ENCODE peak calls at places on chromosome 19, in six cellular contexts. T is endothelial cell, Q is neural crest cell, J is progenitor cell of endocrine pancreas, G is heart right ventricle, E is AG09309. V is an unnamed sample.

GRCh38 chr19:6056282-6056741 is 54.0 kb downstream of the RFX2 start:
- DNase-seq in T (no peak), Q (no peak), J (no peak), G (no peak), E (no peak), V (no peak)

GRCh38 chr19:31337007-31337914 is 12.0 kb downstream of the TSHZ3 start:
- DNase-seq in T (no peak), Q (no peak), J (no peak), G (no peak), E (no peak), V (no peak)

GRCh38 chr19:5913739-5914357 is at the start of gene CAPS:
- DNase-seq in T (no peak), Q (no peak), J (no peak), G (no peak), E (peak; percentile 53), V (no peak)

GRCh38 chr19:54164369-54165068 is 5.0 kb upstream of the LENG1 start:
- DNase-seq in T (peak; percentile 64), Q (peak; percentile 44), J (peak; percentile 49), G (peak; percentile 87), E (no peak), V (no peak)

GRCh38 chr19:36115453-36116343 is at the start of gene TBCB:
- DNase-seq in T (peak; percentile 39), Q (no peak), J (peak; percentile 22), G (peak; percentile 83), E (no peak), V (no peak)

GRCh38 chr19:29667941-29668340 is 2.7 kb downstream of the PLEKHF1 start:
- DNase-seq in T (no peak), Q (no peak), J (no peak), G (no peak), E (no peak), V (no peak)

GRCh38 chr19:4134351-4134750 is 10.4 kb upstream of the MAP2K2 start:
- DNase-seq in T (no peak), Q (no peak), J (no peak), G (no peak), E (no peak), V (no peak)

GRCh38 chr19:44848036-44848804 is 2.1 kb downstream of the NECTIN2 start:
- DNase-seq in T (peak; percentile 67), Q (peak; percentile 12), J (no peak), G (peak; percentile 48), E (no peak), V (no peak)

GRCh38 chr19:3698386-3698950 is 1.8 kb downstream of the PIP5K1C start:
- DNase-seq in T (no peak), Q (no peak), J (no peak), G (no peak), E (no peak), V (no peak)

GRCh38 chr19:52946322-52947310 is 16.1 kb downstream of the ZNF816 start:
- DNase-seq in T (peak; percentile 73), Q (peak; percentile 22), J (peak; percentile 44), G (no peak), E (no peak), V (no peak)

GRCh38 chr19:1942078-1942933 is 1.3 kb downstream of the CSNK1G2 start:
- DNase-seq in T (peak; percentile 86), Q (peak; percentile 70), J (peak; percentile 71), G (peak; percentile 74), E (no peak), V (no peak)

GRCh38 chr19:1587872-1588271 is 4.8 kb downstream of the MBD3 start:
- DNase-seq in T (no peak), Q (no peak), J (no peak), G (no peak), E (no peak), V (no peak)

GRCh38 chr19:23817519-23817918 is 58.8 kb upstream of the ZNF681 start:
- DNase-seq in T (no peak), Q (no peak), J (no peak), G (no peak), E (no peak), V (no peak)

GRCh38 chr19:7294571-7295212 is 478 bp upstream of the INSR start:
- DNase-seq in T (peak; percentile 46), Q (peak; percentile 32), J (peak; percentile 53), G (peak; percentile 78), E (no peak), V (no peak)

GRCh38 chr19:6774821-6775707 is 2.6 kb downstream of the VAV1 start:
- DNase-seq in T (no peak), Q (no peak), J (no peak), G (no peak), E (no peak), V (no peak)

GRCh38 chr19:46394398-46394797 is 19.0 kb downstream of the CCDC8 start:
- DNase-seq in T (no peak), Q (no peak), J (no peak), G (no peak), E (no peak), V (no peak)

GRCh38 chr19:11196406-11197287 is 698 bp downstream of the KANK2 start:
- DNase-seq in T (peak; percentile 49), Q (no peak), J (no peak), G (peak; percentile 37), E (no peak), V (no peak)

GRCh38 chr19:49157445-49158224 is at the start of gene TRPM4:
- DNase-seq in T (peak; percentile 91), Q (peak; percentile 81), J (peak; percentile 89), G (peak; percentile 97), E (no peak), V (no peak)

GRCh38 chr19:46745521-46746280 is at the start of gene FKRP:
- DNase-seq in T (peak; percentile 38), Q (peak; percentile 17), J (no peak), G (no peak), E (no peak), V (no peak)

GRCh38 chr19:17725422-17726078 is 6.3 kb downstream of the MAP1S start:
- DNase-seq in T (no peak), Q (no peak), J (no peak), G (no peak), E (no peak), V (no peak)

GRCh38 chr19:46623915-46624502 is 880 bp downstream of the PTGIR start:
- DNase-seq in T (no peak), Q (no peak), J (no peak), G (no peak), E (no peak), V (no peak)

DNA sequence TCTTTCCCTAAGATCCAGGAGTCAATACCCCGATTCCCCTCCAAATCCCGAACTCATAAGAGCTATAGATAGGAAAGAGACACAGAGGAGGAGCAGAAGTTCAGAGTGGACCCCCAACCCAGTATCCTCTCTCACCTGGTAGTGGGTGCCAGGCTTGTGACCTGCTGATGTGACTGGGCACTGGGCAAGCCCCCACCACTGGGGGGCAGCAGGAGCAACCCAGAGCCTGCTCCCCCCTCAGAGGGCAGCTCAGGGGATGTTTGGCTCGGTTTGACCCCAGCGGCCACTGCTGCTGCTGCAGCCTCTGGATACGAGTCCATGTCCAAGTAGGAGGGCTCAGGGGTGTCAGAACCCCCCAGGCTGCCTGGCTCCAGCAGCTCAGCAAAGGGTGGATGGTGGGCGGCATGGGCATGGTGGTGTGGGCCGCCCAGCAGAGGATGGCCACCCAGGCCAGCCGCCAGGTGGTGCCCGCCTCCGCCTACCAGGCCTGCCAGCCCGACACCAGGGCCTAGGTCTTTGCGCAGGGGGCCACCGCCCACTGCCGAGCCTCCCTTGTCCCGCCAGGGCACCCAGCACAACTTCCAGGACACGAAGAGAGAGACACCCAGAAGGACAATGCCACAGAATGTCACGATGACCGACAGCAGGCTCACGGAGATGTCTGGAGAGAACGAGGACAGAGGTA is 7.4 kb downstream of the SYT3 start:
- DNase-seq in T (no peak), Q (no peak), J (no peak), G (no peak), E (no peak), V (no peak)
- TF ChIP-seq CTCF in T (no peak), Q (no peak), J (no peak), G (no peak), E (no peak), V (no peak)

GRCh38 chr19:39846678-39847486 is 703 bp upstream of the FBL start:
- DNase-seq in T (no peak), Q (no peak), J (no peak), G (no peak), E (no peak), V (no peak)

GRCh38 chr19:39843919-39844793 is 2.0 kb downstream of the FBL start:
- DNase-seq in T (peak; percentile 36), Q (no peak), J (no peak), G (no peak), E (no peak), V (peak; percentile 42)

GRCh38 chr19:39845172-39845571 is 1.0 kb downstream of the FBL start:
- DNase-seq in T (no peak), Q (no peak), J (no peak), G (no peak), E (no peak), V (no peak)

GRCh38 chr19:39846176-39846677 is at the start of gene FBL:
- DNase-seq in T (peak; percentile 99), Q (peak; percentile 98), J (peak; percentile 97), G (peak; percentile 94), E (peak; percentile 46), V (peak; percentile 65)

GRCh38 chr19:39845621-39846175 is 481 bp downstream of the FBL start:
- DNase-seq in T (no peak), Q (no peak), J (no peak), G (no peak), E (no peak), V (no peak)
- TF ChIP-seq CTCF in T (no peak), Q (no peak), J (no peak), G (no peak), E (no peak), V (peak; percentile 24)

DNA sequence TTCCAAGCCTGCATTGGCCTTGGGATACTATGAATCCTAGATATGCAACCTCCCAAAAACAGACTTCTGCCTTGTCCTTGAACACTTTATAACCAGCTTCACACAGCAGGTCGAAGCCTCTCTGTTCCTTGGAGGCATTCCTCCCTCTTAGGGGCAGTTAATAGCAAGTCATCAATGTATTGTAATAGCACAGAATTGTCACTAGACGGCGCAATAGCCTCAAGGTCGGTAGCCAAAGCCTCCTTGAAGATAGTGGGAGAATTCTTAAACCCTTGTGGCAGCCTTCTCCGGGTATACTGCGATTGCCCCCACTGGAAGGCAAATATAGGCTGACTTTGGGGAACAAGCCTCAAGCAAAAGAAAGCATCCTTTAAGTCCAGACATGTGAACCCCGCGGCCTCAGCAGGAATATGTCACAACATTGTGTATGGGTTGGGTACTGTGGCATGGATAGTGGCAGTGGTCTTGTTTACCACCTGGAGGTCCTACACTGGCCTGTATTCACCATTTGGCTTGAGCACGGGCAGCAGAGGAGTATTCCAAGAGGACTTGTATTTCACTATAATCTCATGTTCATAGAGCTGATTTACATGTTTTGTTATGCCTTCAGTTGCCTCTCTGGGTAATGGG is 61.1 kb downstream of the ZNF431 start:
- DNase-seq in T (peak; percentile 54), Q (peak; percentile 13), J (no peak), G (peak; percentile 24), E (peak; percentile 10), V (no peak)
- TF ChIP-seq CTCF in T (peak; percentile 90), Q (peak; percentile 72), J (peak; percentile 74), G (peak; percentile 73), E (peak; percentile 76), V (no peak)

DNA sequence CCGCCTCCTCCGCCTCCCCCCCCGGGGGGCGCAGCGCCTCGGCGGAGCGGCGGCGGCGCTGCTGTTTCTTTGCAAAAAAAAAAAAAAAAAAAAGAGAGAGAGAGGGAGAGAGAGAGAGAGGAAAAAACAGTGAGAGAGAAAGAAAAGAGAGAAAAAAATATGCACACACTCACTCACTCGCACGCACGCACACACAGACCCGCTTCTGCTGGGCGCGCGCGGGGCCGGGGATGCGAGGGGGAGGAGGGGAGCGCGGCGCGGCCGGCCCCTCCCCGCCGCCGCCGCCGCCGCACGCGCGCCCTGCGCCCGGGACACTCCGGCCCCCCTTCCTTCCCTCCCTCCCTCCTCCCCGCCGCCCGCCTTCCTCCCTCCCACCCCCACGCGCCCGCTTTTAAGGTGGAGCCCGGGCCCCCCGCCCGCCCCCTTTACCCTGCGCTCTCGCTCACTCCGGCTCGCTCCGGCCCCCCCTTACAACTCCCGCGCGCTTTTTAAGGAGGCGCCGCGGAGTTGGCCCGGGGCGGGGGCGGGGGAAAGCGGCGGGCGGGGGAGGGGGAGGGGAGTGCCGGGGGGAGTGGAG is at the start of gene SAMD1:
- DNase-seq in T (peak; percentile 69), Q (peak; percentile 58), J (peak; percentile 66), G (peak; percentile 93), E (peak; percentile 45), V (peak; percentile 77)
- TF ChIP-seq CTCF in T (no peak), Q (no peak), J (no peak), G (no peak), E (no peak), V (no peak)